ENCODE peak calls at places on chromosomes 11 and 22, in ten cellular contexts. H is astrocyte of the spinal cord, T is mesothelial cell of epicardium, Y is OCI-LY7, O is right lobe of liver, S is fibroblast of the aortic adventitia, M is GM13976, A is foreskin fibroblast, V is transverse colon, R is hepatocyte. F is an unnamed sample.

GRCh38 chr11:94664336-94664735 is 97.2 kb downstream of the PIWIL4 start:
- DNase-seq in V (no peak), R (peak; percentile 38), H (no peak), O (no peak), Y (no peak), A (peak; percentile 47), M (no peak), S (no peak), T (no peak), F (no peak)

GRCh38 chr11:117454564-117454917 is 126.9 kb downstream of the CEP164 start:
- DNase-seq in O (no peak), M (no peak), V (no peak), S (no peak), T (no peak), H (no peak), A (no peak), R (no peak), Y (no peak), F (no peak)

GRCh38 chr11:114678125-114679036 is at the start of gene NXPE2:
- DNase-seq in T (no peak), Y (no peak), V (peak; percentile 76), O (no peak), R (peak; percentile 38), M (no peak), H (peak; percentile 84), A (peak; percentile 1), S (no peak), F (no peak)

GRCh38 chr11:19777342-19778102 is 64.9 kb downstream of the NAV2 start:
- DNase-seq in S (peak; percentile 78), T (no peak), R (peak; percentile 69), A (peak; percentile 62), H (peak; percentile 64), Y (no peak), M (peak; percentile 82), O (peak; percentile 26), V (no peak), F (no peak)

GRCh38 chr11:61699737-61700160 is 19.6 kb downstream of the DAGLA start:
- DNase-seq in M (no peak), S (no peak), Y (no peak), O (no peak), A (no peak), T (no peak), V (peak; percentile 72), H (no peak), R (peak; percentile 58), F (no peak)

GRCh38 chr11:80167766-80168165 is 726.9 kb upstream of the TENM4 start:
- DNase-seq in A (no peak), S (no peak), M (no peak), O (no peak), R (no peak), V (no peak), T (no peak), Y (no peak), H (peak; percentile 15), F (no peak)

GRCh38 chr11:111081021-111081511 is 164.5 kb upstream of the POU2AF2 start:
- DNase-seq in R (peak; percentile 19), M (no peak), H (peak; percentile 21), O (no peak), Y (no peak), V (no peak), S (no peak), A (no peak), T (no peak), F (no peak)

GRCh38 chr11:107043242-107043991 is 25.1 kb upstream of the GUCY1A2 start:
- DNase-seq in V (no peak), Y (no peak), A (peak; percentile 78), H (peak; percentile 98), O (no peak), M (peak; percentile 42), S (peak; percentile 95), R (no peak), T (no peak), F (no peak)

GRCh38 chr11:12237381-12237784 is 127.0 kb downstream of the MICAL2 start:
- DNase-seq in V (no peak), O (no peak), H (no peak), T (no peak), Y (no peak), S (peak; percentile 72), R (no peak), A (no peak), M (no peak), F (no peak)

GRCh38 chr11:2466869-2467694 is 22.3 kb downstream of the KCNQ1 start:
- DNase-seq in H (no peak), A (no peak), O (no peak), Y (no peak), R (no peak), T (no peak), V (no peak), S (no peak), M (peak; percentile 87), F (peak; percentile 64)

GRCh38 chr11:33622231-33622630 is 78.4 kb downstream of the C11orf91 start:
- DNase-seq in R (no peak), Y (no peak), H (peak; percentile 85), M (no peak), S (peak; percentile 70), O (no peak), A (peak; percentile 86), T (no peak), V (no peak), F (no peak)

GRCh38 chr22:36998620-36999351 is 20.5 kb downstream of the TST start:
- DNase-seq in M (no peak), A (peak; percentile 56), R (no peak), H (no peak), S (peak; percentile 18), T (no peak), O (no peak), Y (no peak), V (peak; percentile 44), F (no peak)
- TF ChIP-seq CTCF in M (no peak), A (no peak), R (peak; percentile 4), H (no peak), S (no peak), T (no peak), O (no peak), Y (peak; percentile 42), V (no peak), F (no peak)

DNA sequence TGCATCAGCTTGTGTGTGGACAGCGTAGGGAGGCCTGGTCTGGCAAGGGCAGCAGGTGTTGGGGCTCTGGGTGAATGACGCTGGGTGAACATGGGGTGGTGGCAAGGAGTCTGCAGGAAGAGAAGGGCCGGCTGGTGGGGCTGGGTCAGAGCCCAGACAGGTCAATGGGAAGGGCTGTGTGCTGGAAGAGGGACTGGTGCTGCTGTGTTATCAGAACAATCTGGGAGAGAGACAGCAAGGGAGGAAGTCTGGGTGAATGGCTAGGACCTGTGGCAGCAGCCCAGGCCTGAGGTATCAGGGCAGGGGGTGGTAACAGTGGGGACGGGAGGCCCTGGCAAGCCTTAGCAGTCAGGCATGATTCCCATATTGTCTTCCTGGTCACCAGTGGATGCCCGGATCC is 206.7 kb downstream of the SNX19 start:
- DNase-seq in R (no peak), T (no peak), H (no peak), M (no peak), Y (no peak), V (no peak), S (no peak), O (no peak), A (no peak), F (no peak)
- TF ChIP-seq CTCF in R (no peak), T (no peak), H (no peak), M (no peak), Y (no peak), V (no peak), S (no peak), O (no peak), A (no peak), F (no peak)

GRCh38 chr11:128757886-128758612 is 64.2 kb downstream of the FLI1 start:
- DNase-seq in Y (peak; percentile 23), A (no peak), R (no peak), V (peak; percentile 46), O (no peak), T (no peak), S (no peak), H (no peak), M (peak; percentile 50), F (no peak)
- TF ChIP-seq CTCF in Y (no peak), A (no peak), R (no peak), V (no peak), O (no peak), T (no peak), S (no peak), H (no peak), M (peak; percentile 10), F (no peak)

GRCh38 chr11:82682003-82682751 is 51.5 kb downstream of the FAM181B start:
- DNase-seq in M (no peak), S (peak; percentile 83), A (peak; percentile 75), O (no peak), T (no peak), R (peak; percentile 77), H (peak; percentile 70), V (peak; percentile 16), Y (peak; percentile 72), F (no peak)

GRCh38 chr11:82671451-82671850 is 62.2 kb downstream of the FAM181B start:
- DNase-seq in V (no peak), H (no peak), M (no peak), S (no peak), O (no peak), Y (no peak), R (no peak), A (no peak), T (no peak), F (no peak)

GRCh38 chr11:82680252-82680651 is 53.4 kb downstream of the FAM181B start:
- DNase-seq in V (peak; percentile 67), S (no peak), R (no peak), T (no peak), O (no peak), H (no peak), M (no peak), Y (no peak), A (no peak), F (no peak)

GRCh38 chr11:82675838-82676237 is 57.8 kb downstream of the FAM181B start:
- DNase-seq in H (no peak), V (no peak), S (no peak), A (no peak), O (no peak), T (no peak), M (no peak), R (no peak), Y (no peak), F (no peak)

DNA sequence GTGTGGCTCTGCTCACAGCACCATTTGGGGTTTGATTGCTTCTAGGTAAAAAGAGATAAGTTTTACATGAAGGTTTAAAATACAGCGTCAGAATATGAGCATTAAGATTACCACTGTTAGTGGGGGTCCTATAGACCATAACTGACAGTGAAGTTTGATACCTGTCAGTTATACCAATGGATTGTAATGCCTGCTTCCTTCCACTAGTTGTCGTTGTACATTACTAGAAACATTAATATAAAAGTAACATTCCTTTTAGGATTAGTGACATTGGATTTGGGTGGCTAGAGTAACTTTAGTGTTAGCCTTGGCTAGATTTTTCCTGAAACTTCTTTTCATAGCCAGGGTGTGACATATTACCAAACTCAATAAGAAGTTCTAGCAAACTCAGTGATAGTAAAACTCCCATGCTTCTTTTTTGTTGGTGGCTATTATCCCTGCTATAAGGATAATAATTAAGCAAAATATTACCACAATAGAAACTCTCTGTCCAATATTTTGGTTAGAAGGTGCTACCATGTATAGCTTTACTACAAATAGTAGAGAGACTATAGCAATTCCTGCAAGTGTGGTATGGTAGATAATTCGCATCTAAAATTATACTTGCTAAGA is 57.1 kb downstream of the FAM181B start:
- DNase-seq in M (no peak), R (no peak), H (no peak), S (no peak), T (no peak), O (no peak), A (no peak), V (no peak), Y (peak; percentile 13), F (no peak)
- TF ChIP-seq CTCF in M (no peak), R (no peak), H (peak; percentile 40), S (peak; percentile 43), T (peak; percentile 32), O (peak; percentile 49), A (peak; percentile 29), V (peak; percentile 36), Y (peak; percentile 79), F (peak; percentile 64)

F was measured in type B pancreatic cell.